ENCODE peak calls at places on chromosomes 7 and 10, in eight cellular contexts. P, A, G, X, U, Q, J and W are unnamed samples.

GRCh38 chr10:21475393-21475792 is 50.1 kb downstream of the SKIDA1 start:
- DNase-seq in P (no peak), A (no peak), G (no peak), X (no peak), U (no peak), Q (no peak), J (no peak), W (no peak)

GRCh38 chr7:157575181-157575580 is 238.4 kb downstream of the DNAJB6 start:
- DNase-seq in P (no peak), A (no peak), G (no peak), X (no peak), U (no peak), Q (no peak), J (no peak), W (no peak)

GRCh38 chr7:30852360-30852709 is 59.3 kb upstream of the AQP1 start:
- DNase-seq in P (no peak), A (no peak), G (no peak), X (no peak), U (no peak), Q (no peak), J (no peak), W (no peak)

GRCh38 chr10:126062132-126063032 is 166.0 kb downstream of the FANK1 start:
- DNase-seq in P (no peak), A (peak), G (no peak), X (peak), U (peak), Q (no peak), J (no peak), W (no peak)

GRCh38 chr10:34280599-34281374 is 534.3 kb downstream of the PARD3 start:
- DNase-seq in P (no peak), A (peak), G (no peak), X (peak), U (peak), Q (no peak), J (no peak), W (no peak)

GRCh38 chr7:43559171-43559938 is 23.6 kb upstream of the STK17A start:
- DNase-seq in P (no peak), A (no peak), G (no peak), X (no peak), U (no peak), Q (no peak), J (no peak), W (no peak)

GRCh38 chr7:127976056-127976455 is 55.2 kb downstream of the LRRC4 start:
- DNase-seq in P (no peak), A (no peak), G (no peak), X (no peak), U (no peak), Q (no peak), J (no peak), W (no peak)

GRCh38 chr7:98943336-98943735 is 65.0 kb downstream of the TRRAP start:
- DNase-seq in P (no peak), A (no peak), G (no peak), X (no peak), U (no peak), Q (no peak), J (no peak), W (no peak)

GRCh38 chr10:100333821-100334469 is 3.9 kb upstream of the PKD2L1 start:
- DNase-seq in P (no peak), A (no peak), G (no peak), X (no peak), U (no peak), Q (no peak), J (no peak), W (no peak)